ENCODE peak calls at places on chromosomes 5 and 9, in four cellular contexts. O is heart left ventricle, F is stomach, Z is right lobe of liver. N is an unnamed sample.

GRCh38 chr5:146745937-146746577 is 132.5 kb downstream of the PPP2R2B start:
- DNase-seq in O (no peak), F (no peak), Z (peak; percentile 32), N (no peak)

GRCh38 chr5:178237431-178238312 is 5.1 kb upstream of the PHYKPL start:
- DNase-seq in O (no peak), F (no peak), Z (no peak), N (no peak)

GRCh38 chr5:73911761-73912393 is 285.9 kb downstream of the ARHGEF28 start:
- DNase-seq in O (no peak), F (no peak), Z (no peak), N (no peak)

GRCh38 chr5:138276402-138277054 is 2.1 kb upstream of the GFRA3 start:
- DNase-seq in O (no peak), F (no peak), Z (no peak), N (peak; percentile 37)

GRCh38 chr5:135373747-135374515 is 25.1 kb downstream of the MACROH2A1 start:
- DNase-seq in O (peak; percentile 70), F (no peak), Z (no peak), N (no peak)

GRCh38 chr9:89811896-89812450 is 207.2 kb downstream of the GADD45G start:
- DNase-seq in O (no peak), F (no peak), Z (no peak), N (no peak)

GRCh38 chr5:159601216-159601615 is 270.9 kb upstream of the IL12B start:
- DNase-seq in O (no peak), F (no peak), Z (no peak), N (no peak)

GRCh38 chr5:132008163-132008473 is 3.3 kb downstream of the ACSL6 start:
- DNase-seq in O (no peak), F (no peak), Z (peak; percentile 6), N (no peak)

GRCh38 chr5:103475629-103476240 is 86.9 kb downstream of the NUDT12 start:
- DNase-seq in O (no peak), F (no peak), Z (no peak), N (no peak)

GRCh38 chr5:31663519-31663918 is 24.6 kb downstream of the PDZD2 start:
- DNase-seq in O (peak; percentile 59), F (no peak), Z (no peak), N (no peak)

GRCh38 chr9:90774682-90775081 is 26.9 kb upstream of the SYK start:
- DNase-seq in O (no peak), F (no peak), Z (no peak), N (no peak)

GRCh38 chr9:83062653-83063527 is at the start of gene RASEF:
- DNase-seq in O (no peak), F (peak; percentile 82), Z (peak; percentile 66), N (peak; percentile 70)
- TF ChIP-seq POLR2A in O (no peak), F (peak; percentile 62), Z (peak; percentile 69), N (no peak)

GRCh38 chr5:69522035-69522434 is 29.4 kb downstream of the OCLN start:
- DNase-seq in O (no peak), F (no peak), Z (no peak), N (no peak)

GRCh38 chr5:69517763-69518212 is 25.2 kb downstream of the OCLN start:
- DNase-seq in O (no peak), F (no peak), Z (no peak), N (peak; percentile 36)

DNA sequence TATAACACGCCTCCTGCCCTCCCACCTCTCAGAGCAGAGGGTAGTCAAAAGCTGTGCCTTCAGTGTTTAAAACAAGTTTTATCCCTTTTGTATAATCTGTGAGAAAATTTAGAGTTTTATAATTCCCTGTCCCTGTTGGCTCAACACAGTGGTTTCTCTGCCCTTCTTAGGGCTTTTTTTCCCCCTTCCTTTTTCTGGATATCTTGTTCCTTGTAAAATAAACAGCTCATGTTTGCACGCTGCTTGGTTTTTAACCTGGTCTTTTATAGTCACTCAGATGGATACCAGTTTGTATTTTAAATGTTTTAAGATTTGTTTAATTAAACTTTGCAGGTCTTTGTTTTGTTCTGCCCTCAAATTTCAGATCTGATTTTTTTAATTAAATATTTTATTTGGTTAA is 26.7 kb downstream of the OCLN start:
- DNase-seq in O (no peak), F (no peak), Z (no peak), N (no peak)
- H3K27ac ChIP-seq in O (no peak overlapping the region), F (peak overlapping the region; percentile 79), Z (peak overlapping the region; percentile 88), N (peak overlapping the region; percentile 1)

DNA sequence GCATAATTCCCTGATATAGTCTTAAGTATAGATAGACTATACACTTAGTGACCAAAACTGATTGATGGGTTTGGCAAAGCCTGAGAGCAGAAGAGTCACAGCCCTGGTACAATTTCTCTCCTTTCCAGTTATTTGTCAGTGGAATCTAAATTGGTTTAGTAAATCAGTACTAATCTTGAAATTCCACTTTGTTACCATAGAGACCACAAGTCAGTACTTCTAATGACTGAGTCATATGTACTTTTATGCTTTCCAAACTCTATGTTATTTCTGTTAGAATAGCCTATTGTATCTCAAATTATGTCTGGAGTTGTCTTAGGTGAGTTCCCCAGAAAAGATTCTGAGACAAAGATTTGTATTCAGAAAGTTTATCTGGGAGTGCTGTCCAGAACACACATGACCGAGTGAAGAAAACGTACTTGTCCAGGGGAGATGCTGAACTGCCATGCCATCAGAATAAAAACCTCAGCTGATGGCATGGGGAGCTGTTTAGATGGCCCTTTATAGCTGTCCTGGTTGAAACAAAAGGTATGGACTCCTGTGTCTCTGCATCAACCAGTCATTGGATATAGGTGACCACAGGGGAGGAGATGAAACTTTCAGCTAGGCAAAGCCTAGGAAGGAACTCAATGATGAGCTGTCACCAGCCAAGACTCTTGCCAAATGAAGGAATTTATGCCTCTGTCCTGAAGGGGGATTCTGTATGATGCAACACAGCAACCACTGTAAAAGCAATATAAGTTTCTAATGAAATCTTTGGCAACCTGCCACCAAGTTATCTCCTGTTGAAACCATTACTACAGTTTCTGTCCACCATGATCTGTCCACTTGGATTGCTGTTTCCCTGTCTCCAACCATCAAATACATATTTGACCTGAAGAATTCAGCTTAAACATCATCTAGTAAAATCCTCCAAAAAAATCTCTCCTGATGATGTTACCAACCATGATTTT is 18.0 kb upstream of the SMC2 start:
- DNase-seq in O (no peak), F (no peak), Z (no peak), N (no peak)
- H3K4me3 ChIP-seq in O (no peak overlapping the region), F (no peak overlapping the region), Z (no peak overlapping the region), N (no peak overlapping the region)

DNA sequence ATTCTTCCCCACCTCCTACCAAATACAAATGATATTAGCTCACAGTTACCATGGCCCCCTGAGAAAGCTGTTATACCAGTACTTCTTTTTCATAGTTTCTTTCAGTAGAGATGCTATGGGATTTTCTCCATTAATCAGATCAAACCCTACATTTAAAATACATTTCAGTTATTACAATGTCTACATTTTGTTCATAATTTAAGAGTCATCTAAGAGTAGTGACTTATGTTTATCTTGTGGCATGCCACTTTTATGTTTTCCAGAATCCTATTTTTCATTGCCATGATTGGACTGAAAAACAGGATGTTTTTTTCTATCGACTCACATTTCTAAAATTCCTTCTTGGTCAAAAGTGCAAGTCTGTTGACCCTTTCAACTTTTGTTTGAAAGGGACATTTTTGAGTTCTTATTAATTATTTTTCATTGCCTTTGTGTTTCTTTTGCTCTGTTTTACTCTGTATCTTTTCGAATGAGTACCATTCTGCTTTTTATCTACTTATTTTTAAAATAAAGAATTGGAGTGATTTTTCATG is 77.4 kb upstream of the ANXA1 start:
- DNase-seq in O (no peak), F (no peak), Z (no peak), N (no peak)
- TF ChIP-seq POLR2A in O (no peak), F (no peak), Z (no peak), N (no peak)

GRCh38 chr9:105281926-105282325 is 37.5 kb downstream of the SLC44A1 start:
- DNase-seq in O (no peak), F (no peak), Z (no peak), N (no peak)
- H3K27ac ChIP-seq in O (no peak overlapping the region), F (no peak overlapping the region), Z (no peak overlapping the region), N (no peak overlapping the region)

GRCh38 chr5:109411175-109411514 is 1.4 kb upstream of the PJA2 start:
- DNase-seq in O (no peak), F (no peak), Z (no peak), N (no peak)

GRCh38 chr5:109411627-109412026 is 1.9 kb upstream of the PJA2 start:
- DNase-seq in O (no peak), F (no peak), Z (no peak), N (no peak)

GRCh38 chr5:109410389-109411174 is 808 bp upstream of the PJA2 start:
- DNase-seq in O (peak; percentile 77), F (peak; percentile 76), Z (peak; percentile 81), N (peak; percentile 45)

GRCh38 chr5:109413463-109413862 is 3.7 kb upstream of the PJA2 start:
- DNase-seq in O (peak; percentile 42), F (peak; percentile 41), Z (no peak), N (no peak)

DNA sequence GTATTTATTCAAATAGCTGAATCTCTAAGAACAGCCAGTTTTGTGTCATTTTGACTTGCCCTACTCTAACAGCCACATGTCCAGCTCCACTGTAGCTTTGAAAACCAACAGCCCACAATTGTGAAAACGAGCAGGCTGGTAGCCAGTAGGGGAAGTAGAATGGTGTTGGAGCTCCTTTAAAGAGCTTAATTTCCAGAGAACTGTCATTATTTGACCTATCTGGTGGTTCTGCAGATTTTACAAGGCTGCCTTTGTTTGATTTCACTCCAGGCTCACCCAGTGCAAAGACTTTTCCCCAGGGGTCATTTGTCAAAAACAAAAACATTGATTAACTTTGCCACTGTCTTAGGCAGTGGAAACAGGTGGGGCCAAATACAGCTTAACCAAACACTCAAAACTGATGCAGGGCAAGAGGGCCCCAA is 3.2 kb upstream of the PJA2 start:
- DNase-seq in O (no peak), F (no peak), Z (no peak), N (no peak)
- H3K4me3 ChIP-seq in O (no peak overlapping the region), F (no peak overlapping the region), Z (no peak overlapping the region), N (no peak overlapping the region)